ENCODE peak calls at places on chromosome 18, in five cellular contexts. U is T1000, J is endothelial cell, O is T-helper 2 cell, X is left ventricle myocardium superior. M is an unnamed sample.

GRCh38 chr18:22467760-22468553 is 50.2 kb upstream of the CTAGE1 start:
- DNase-seq in X (no peak), U (peak; percentile 56), J (no peak), O (no peak), M (no peak)

GRCh38 chr18:61882296-61883004 is 10.4 kb downstream of the RNF152 start:
- DNase-seq in X (no peak), O (no peak), U (no peak), J (no peak), M (no peak)

GRCh38 chr18:71809711-71810110 is 734.4 kb downstream of the CBLN2 start:
- DNase-seq in J (no peak), X (no peak), U (no peak), O (no peak), M (no peak)

GRCh38 chr18:24199563-24199962 is 60.7 kb downstream of the CABYR start:
- DNase-seq in U (no peak), O (no peak), J (no peak), X (no peak), M (no peak)

GRCh38 chr18:21270453-21270852 is 28.4 kb downstream of the GREB1L start:
- DNase-seq in O (no peak), X (no peak), U (no peak), J (no peak), M (no peak)

GRCh38 chr18:79566841-79567370 is 112.7 kb upstream of the CTDP1 start:
- DNase-seq in U (no peak), O (no peak), X (peak; percentile 23), J (no peak), M (no peak)

GRCh38 chr18:939167-939566 is 34.5 kb downstream of the ADCYAP1 start:
- DNase-seq in J (no peak), O (no peak), X (no peak), U (no peak), M (no peak)

GRCh38 chr18:56515522-56515921 is 122.9 kb downstream of the TXNL1 start:
- DNase-seq in J (no peak), U (no peak), X (no peak), O (no peak), M (no peak)

GRCh38 chr18:8019600-8019999 is 452.5 kb downstream of the PTPRM start:
- DNase-seq in U (no peak), X (no peak), O (no peak), J (no peak), M (no peak)

GRCh38 chr18:75114231-75114630 is 94.7 kb downstream of the PTGR3 start:
- DNase-seq in X (no peak), U (no peak), O (no peak), J (no peak), M (no peak)

GRCh38 chr18:7116832-7117389 is 686 bp downstream of the LAMA1 start:
- DNase-seq in J (peak; percentile 47), U (no peak), O (no peak), X (no peak), M (no peak)

GRCh38 chr18:44988821-44989587 is 308.3 kb downstream of the SETBP1 start:
- DNase-seq in U (no peak), X (no peak), J (no peak), O (no peak), M (no peak)

GRCh38 chr18:11040823-11041712 is 108.3 kb downstream of the PIEZO2 start:
- DNase-seq in J (peak; percentile 68), X (no peak), U (no peak), O (no peak), M (no peak)

GRCh38 chr18:8839285-8839684 is 133.9 kb downstream of the MTCL1 start:
- DNase-seq in J (no peak), O (no peak), X (peak; percentile 66), U (no peak), M (no peak)

GRCh38 chr18:31225668-31226067 is 63.0 kb upstream of the DSC1 start:
- DNase-seq in U (no peak), J (no peak), O (no peak), X (peak; percentile 68), M (no peak)

GRCh38 chr18:53799134-53799533 is 425.3 kb downstream of the MBD2 start:
- DNase-seq in U (no peak), X (no peak), O (no peak), J (no peak), M (no peak)

GRCh38 chr18:54147439-54147838 is 77.0 kb downstream of the MBD2 start:
- DNase-seq in J (no peak), O (no peak), U (no peak), X (no peak), M (no peak)

GRCh38 chr18:57433492-57434176 is 1.5 kb upstream of the ONECUT2 start:
- DNase-seq in U (no peak), J (no peak), X (no peak), O (no peak), M (no peak)

GRCh38 chr18:70121842-70122241 is 83.6 kb downstream of the RTTN start:
- DNase-seq in X (no peak), U (no peak), J (no peak), O (no peak), M (no peak)

GRCh38 chr18:37545461-37545860 is 20.1 kb downstream of the CELF4 start:
- DNase-seq in O (no peak), U (no peak), X (no peak), J (no peak), M (no peak)

GRCh38 chr18:8424917-8425725 is 184.1 kb upstream of the RAB12 start:
- DNase-seq in O (no peak), U (peak; percentile 81), J (no peak), X (no peak), M (no peak)

GRCh38 chr18:64513401-64513800 is 364.5 kb upstream of the LINC00305 start:
- DNase-seq in J (no peak), U (no peak), X (no peak), O (no peak), M (no peak)

GRCh38 chr18:58345875-58346274 is 283.0 kb downstream of the ALPK2 start:
- DNase-seq in J (no peak), X (no peak), U (no peak), O (no peak), M (no peak)

GRCh38 chr18:36297419-36298112 is at the start of gene FHOD3:
- DNase-seq in J (peak; percentile 65), X (peak; percentile 87), U (peak; percentile 2), O (no peak), M (no peak)